ENCODE peak calls at places on chromosomes 2 and 18, in four cellular contexts. One of them, this sample, is unnamed.

GRCh38 chr2:75622500-75622899 is 24.1 kb upstream of the MRPL19 start:
- DNase-seq in HepG2: no peak
- DNase-seq in GM12878: no peak
- DNase-seq in H1: no peak
- DNase-seq in this sample: no peak

GRCh38 chr18:79684787-79685186 is 5.2 kb downstream of the CTDP1 start:
- DNase-seq in HepG2: no peak
- DNase-seq in GM12878: no peak
- DNase-seq in H1: no peak
- DNase-seq in this sample: no peak

GRCh38 chr2:98795903-98796676 is 65.2 kb upstream of the MGAT4A start:
- DNase-seq in HepG2: peak
- DNase-seq in GM12878: no peak
- DNase-seq in H1: no peak
- DNase-seq in this sample: no peak

GRCh38 chr2:216274194-216274593 is 98.1 kb downstream of the MARCHF4 start:
- DNase-seq in GM12878: no peak
- DNase-seq in H1: no peak
- DNase-seq in HepG2: no peak
- DNase-seq in this sample: no peak

GRCh38 chr2:96537734-96538486 is 1.4 kb downstream of the ARID5A start:
- DNase-seq in HepG2: no peak
- DNase-seq in GM12878: no peak
- DNase-seq in H1: no peak
- DNase-seq in this sample: no peak

GRCh38 chr2:118723394-118723793 is 124.1 kb downstream of the EN1 start:
- DNase-seq in H1: no peak
- DNase-seq in GM12878: no peak
- DNase-seq in HepG2: no peak
- DNase-seq in this sample: no peak

GRCh38 chr2:68594674-68595492 is 48.5 kb upstream of the PROKR1 start:
- DNase-seq in H1: peak
- DNase-seq in HepG2: peak
- DNase-seq in GM12878: peak
- DNase-seq in this sample: peak

GRCh38 chr2:101223814-101224231 is 28.9 kb upstream of the CNOT11 start:
- DNase-seq in GM12878: peak
- DNase-seq in H1: no peak
- DNase-seq in HepG2: no peak
- DNase-seq in this sample: no peak

GRCh38 chr2:27353762-27354596 is 2.6 kb downstream of the GTF3C2 start:
- DNase-seq in HepG2: peak
- DNase-seq in GM12878: no peak
- DNase-seq in H1: no peak
- DNase-seq in this sample: no peak

GRCh38 chr2:10448208-10448645 is at the start of gene ODC1:
- DNase-seq in H1: no peak
- DNase-seq in HepG2: peak
- DNase-seq in GM12878: peak
- DNase-seq in this sample: peak

GRCh38 chr18:54149078-54149697 is 75.3 kb downstream of the MBD2 start:
- DNase-seq in H1: no peak
- DNase-seq in GM12878: peak
- DNase-seq in HepG2: peak
- DNase-seq in this sample: no peak

GRCh38 chr18:8957731-8958130 is 144.8 kb upstream of the NDUFV2 start:
- DNase-seq in H1: no peak
- DNase-seq in GM12878: no peak
- DNase-seq in HepG2: no peak
- DNase-seq in this sample: no peak

GRCh38 chr18:1526996-1527395 is 622.3 kb downstream of the ADCYAP1 start:
- DNase-seq in GM12878: no peak
- DNase-seq in HepG2: no peak
- DNase-seq in H1: no peak
- DNase-seq in this sample: no peak

GRCh38 chr18:21978546-21979170 is 190.7 kb upstream of the GATA6 start:
- DNase-seq in GM12878: no peak
- DNase-seq in HepG2: peak
- DNase-seq in H1: no peak
- DNase-seq in this sample: no peak

GRCh38 chr2:6906165-6906751 is 11.0 kb upstream of the RNF144A start:
- DNase-seq in H1: no peak
- DNase-seq in GM12878: no peak
- DNase-seq in HepG2: no peak
- DNase-seq in this sample: no peak

GRCh38 chr2:230928701-230929380 is 3.8 kb upstream of the GPR55 start:
- DNase-seq in GM12878: no peak
- DNase-seq in HepG2: no peak
- DNase-seq in H1: no peak
- DNase-seq in this sample: no peak

GRCh38 chr2:169716229-169716886 is 17.3 kb upstream of the KLHL23 start:
- DNase-seq in HepG2: no peak
- DNase-seq in H1: no peak
- DNase-seq in GM12878: no peak
- DNase-seq in this sample: no peak

GRCh38 chr18:45505497-45506206 is 109.6 kb upstream of the SLC14A2 start:
- DNase-seq in HepG2: no peak
- DNase-seq in GM12878: no peak
- DNase-seq in H1: no peak
- DNase-seq in this sample: no peak

GRCh38 chr2:71535526-71535925 is 82.2 kb downstream of the DYSF start:
- DNase-seq in GM12878: no peak
- DNase-seq in H1: no peak
- DNase-seq in HepG2: no peak
- DNase-seq in this sample: no peak

GRCh38 chr2:55049794-55050132 is 488 bp downstream of the RTN4 start:
- DNase-seq in H1: no peak
- DNase-seq in GM12878: no peak
- DNase-seq in HepG2: no peak
- DNase-seq in this sample: no peak

GRCh38 chr2:135773319-135773718 is 31.7 kb downstream of the UBXN4 start:
- DNase-seq in GM12878: no peak
- DNase-seq in HepG2: no peak
- DNase-seq in H1: no peak
- DNase-seq in this sample: no peak

GRCh38 chr2:4673025-4673489 is 969.7 kb downstream of the DCDC2C start:
- DNase-seq in HepG2: peak
- DNase-seq in GM12878: no peak
- DNase-seq in H1: no peak
- DNase-seq in this sample: no peak

GRCh38 chr2:231152800-231153557 is 28.1 kb upstream of the HTR2B start:
- DNase-seq in H1: no peak
- DNase-seq in HepG2: no peak
- DNase-seq in GM12878: no peak
- DNase-seq in this sample: no peak

GRCh38 chr18:23805898-23806297 is 116.6 kb downstream of the LAMA3 start:
- DNase-seq in GM12878: no peak
- DNase-seq in H1: no peak
- DNase-seq in HepG2: no peak
- DNase-seq in this sample: no peak

GRCh38 chr2:207692206-207693065 is 19.0 kb upstream of the CCNYL1 start:
- DNase-seq in H1: no peak
- DNase-seq in HepG2: peak
- DNase-seq in GM12878: no peak
- DNase-seq in this sample: peak

GRCh38 chr2:102065675-102066252 is 74.0 kb downstream of the IL1R2 start:
- DNase-seq in H1: no peak
- DNase-seq in HepG2: peak
- DNase-seq in GM12878: no peak
- DNase-seq in this sample: no peak

GRCh38 chr2:28334527-28334891 is 58.1 kb upstream of the FOSL2 start:
- DNase-seq in GM12878: no peak
- DNase-seq in H1: no peak
- DNase-seq in HepG2: no peak
- DNase-seq in this sample: no peak

GRCh38 chr2:68974251-68974650 is at the start of gene GKN1:
- DNase-seq in GM12878: no peak
- DNase-seq in H1: no peak
- DNase-seq in HepG2: no peak
- DNase-seq in this sample: no peak

GRCh38 chr2:60595953-60596352 is 42.5 kb upstream of the BCL11A start:
- DNase-seq in H1: no peak
- DNase-seq in HepG2: no peak
- DNase-seq in GM12878: no peak
- DNase-seq in this sample: no peak

GRCh38 chr2:203740741-203741363 is 34.4 kb downstream of the CD28 start:
- DNase-seq in H1: no peak
- DNase-seq in GM12878: no peak
- DNase-seq in HepG2: no peak
- DNase-seq in this sample: no peak

GRCh38 chr2:54422072-54422581 is 34.0 kb upstream of the SPTBN1 start:
- DNase-seq in HepG2: no peak
- DNase-seq in H1: no peak
- DNase-seq in GM12878: no peak
- DNase-seq in this sample: no peak

DNA sequence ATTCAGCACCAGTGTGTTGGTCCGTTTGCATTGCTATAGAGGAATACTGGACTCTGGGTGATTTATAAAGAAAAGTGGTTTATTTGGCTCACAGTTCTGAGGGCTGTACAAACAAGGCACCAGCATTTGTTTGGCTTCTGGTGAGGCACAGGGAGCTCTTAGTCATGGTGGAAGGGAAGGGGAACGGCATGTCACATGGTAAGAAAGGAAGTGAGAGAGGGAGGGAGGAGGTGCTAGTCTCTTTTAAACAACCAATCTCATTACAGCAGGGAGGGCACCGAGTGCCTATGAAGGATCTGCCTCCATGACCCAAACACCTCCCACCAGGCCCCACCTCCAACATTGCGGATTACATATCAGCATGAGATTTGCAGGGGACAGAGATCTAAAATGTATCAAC is 143.9 kb upstream of the DLX2 start:
- DNase-seq in HepG2: peak
- DNase-seq in H1: no peak
- DNase-seq in GM12878: no peak
- DNase-seq in this sample: no peak
- TF ChIP-seq SUZ12 in HepG2: no peak
- TF ChIP-seq SUZ12 in H1: no peak
- TF ChIP-seq SUZ12 in GM12878: no peak
- TF ChIP-seq SUZ12 in this sample: no peak

DNA sequence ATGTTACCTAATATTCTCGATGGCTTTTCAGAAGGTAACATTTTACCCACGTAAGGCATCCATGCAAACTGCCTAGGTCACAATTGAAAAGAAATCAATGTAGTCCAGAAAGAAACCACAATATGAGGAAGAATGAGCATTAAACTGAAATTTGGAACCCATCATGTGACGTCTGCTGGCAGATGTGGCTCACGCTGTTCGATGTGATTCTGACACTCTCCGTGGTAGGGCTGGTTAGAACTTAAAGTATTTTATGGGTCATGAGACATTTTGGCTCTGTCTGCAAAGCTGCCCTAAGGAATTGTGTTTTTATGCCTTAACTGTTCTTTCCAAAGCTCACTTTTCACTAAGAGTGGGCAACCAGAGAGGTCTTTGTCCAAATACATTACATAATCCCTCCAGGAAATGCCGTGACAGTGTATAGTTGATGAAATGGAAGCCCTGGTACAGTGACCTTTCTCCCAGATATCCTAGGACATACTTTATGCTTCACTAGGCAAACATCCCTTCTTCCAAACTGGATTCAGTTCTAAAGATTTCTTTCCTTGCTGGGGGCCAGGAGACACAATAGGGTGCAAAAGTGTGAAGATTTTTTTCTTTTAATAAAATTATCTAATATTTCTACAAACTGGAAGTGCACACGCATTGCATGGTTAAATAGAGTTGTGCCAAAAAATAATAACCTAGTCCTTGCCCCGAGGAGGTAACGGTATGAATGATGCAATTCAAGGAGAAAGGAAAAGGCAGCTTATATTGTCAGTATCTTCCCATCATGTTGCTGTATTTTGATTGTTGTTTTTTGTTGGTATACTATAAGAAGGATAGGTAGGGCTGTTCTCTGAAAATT is 119.0 kb downstream of the AQP4 start:
- DNase-seq in H1: no peak
- DNase-seq in GM12878: no peak
- DNase-seq in HepG2: peak
- DNase-seq in this sample: no peak
- H3K4me3 ChIP-seq in H1: no peak
- H3K4me3 ChIP-seq in GM12878: no peak
- H3K4me3 ChIP-seq in HepG2: no peak
- H3K4me3 ChIP-seq in this sample: no peak

DNA sequence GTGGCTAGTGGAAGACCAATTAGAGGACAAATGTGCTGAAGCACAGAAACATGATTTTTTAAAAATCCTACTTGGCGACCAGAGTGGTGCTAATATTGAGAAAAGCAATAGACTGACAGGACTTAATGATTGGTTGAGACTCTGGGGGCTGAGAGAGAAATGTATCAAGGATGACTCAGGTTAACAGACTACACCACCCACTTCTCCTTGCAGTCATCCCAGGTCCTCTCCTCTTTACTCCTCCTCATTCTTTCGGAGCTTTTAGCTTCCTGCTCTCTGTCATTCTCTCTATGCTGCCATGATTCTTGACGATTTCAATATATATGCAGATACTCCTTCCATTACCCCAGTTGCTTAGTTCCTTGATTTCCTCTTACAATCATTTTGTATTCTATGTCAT is 54.6 kb upstream of the CYTIP start:
- DNase-seq in HepG2: no peak
- DNase-seq in GM12878: no peak
- DNase-seq in H1: no peak
- DNase-seq in this sample: no peak
- TF ChIP-seq YY1 in HepG2: no peak
- TF ChIP-seq YY1 in GM12878: no peak
- TF ChIP-seq YY1 in H1: no peak
- TF ChIP-seq YY1 in this sample: no peak

GRCh38 chr2:44360749-44361329 is 455 bp downstream of the PREPL start:
- DNase-seq in HepG2: peak
- DNase-seq in GM12878: no peak
- DNase-seq in H1: no peak
- DNase-seq in this sample: no peak
- TF ChIP-seq SUZ12 in HepG2: no peak
- TF ChIP-seq SUZ12 in GM12878: no peak
- TF ChIP-seq SUZ12 in H1: no peak
- TF ChIP-seq SUZ12 in this sample: no peak

GRCh38 chr2:11903085-11903484 is 156.7 kb downstream of the LPIN1 start:
- DNase-seq in GM12878: no peak
- DNase-seq in H1: no peak
- DNase-seq in HepG2: no peak
- DNase-seq in this sample: no peak
- H3K4me3 ChIP-seq in GM12878: no peak
- H3K4me3 ChIP-seq in H1: no peak
- H3K4me3 ChIP-seq in HepG2: no peak
- H3K4me3 ChIP-seq in this sample: no peak

GRCh38 chr2:197547163-197547900 is 31.5 kb downstream of the MOB4 start:
- DNase-seq in HepG2: no peak
- DNase-seq in H1: no peak
- DNase-seq in GM12878: no peak
- DNase-seq in this sample: no peak
- TF ChIP-seq YY1 in HepG2: no peak
- TF ChIP-seq YY1 in H1: no peak
- TF ChIP-seq YY1 in GM12878: no peak
- TF ChIP-seq YY1 in this sample: no peak